ENCODE peak calls at places on chromosome 18, in four cellular contexts. J is upper lobe of left lung, N is uterus, B is adrenal gland. C is an unnamed sample.

GRCh38 chr18:50320719-50321118 is 33.2 kb upstream of the CXXC1 start:
- DNase-seq in J (no peak), N (no peak), B (no peak), C (no peak)

GRCh38 chr18:57427429-57428181 is 7.6 kb upstream of the ONECUT2 start:
- DNase-seq in B (no peak), J (no peak), N (no peak), C (no peak)

GRCh38 chr18:32530947-32531651 is 60.4 kb upstream of the GAREM1 start:
- DNase-seq in N (no peak), B (no peak), J (no peak), C (no peak)

GRCh38 chr18:79367989-79368388 is 27.7 kb upstream of the NFATC1 start:
- DNase-seq in J (no peak), N (no peak), B (peak; percentile 53), C (peak; percentile 48)

GRCh38 chr18:48036191-48036590 is 105.7 kb upstream of the SMAD2 start:
- DNase-seq in N (peak; percentile 16), J (peak; percentile 20), B (peak; percentile 65), C (peak; percentile 83)

GRCh38 chr18:61854578-61854977 is 38.2 kb downstream of the RNF152 start:
- DNase-seq in J (no peak), N (no peak), B (no peak), C (no peak)

GRCh38 chr18:32439802-32440201 is 30.9 kb downstream of the GAREM1 start:
- DNase-seq in N (no peak), J (no peak), B (no peak), C (no peak)

GRCh38 chr18:13268035-13268700 is 49.6 kb downstream of the LDLRAD4 start:
- DNase-seq in J (no peak), B (no peak), N (peak; percentile 47), C (peak; percentile 80)

GRCh38 chr18:907880-908512 is 3.3 kb downstream of the ADCYAP1 start:
- DNase-seq in N (no peak), B (no peak), J (no peak), C (no peak)

GRCh38 chr18:62957885-62958472 is 242.6 kb downstream of the PHLPP1 start:
- DNase-seq in N (no peak), B (no peak), J (peak; percentile 66), C (no peak)

GRCh38 chr18:21330122-21330701 is 88.2 kb downstream of the GREB1L start:
- DNase-seq in B (no peak), N (no peak), J (no peak), C (no peak)

GRCh38 chr18:66872277-66872676 is 268.4 kb upstream of the CDH19 start:
- DNase-seq in N (no peak), B (no peak), J (no peak), C (no peak)

GRCh38 chr18:8657873-8658521 is 47.4 kb upstream of the MTCL1 start:
- DNase-seq in B (no peak), N (no peak), J (no peak), C (no peak)

GRCh38 chr18:49666045-49666444 is 104.2 kb downstream of the LIPG start:
- DNase-seq in J (no peak), N (no peak), B (no peak), C (no peak)

GRCh38 chr18:45014047-45014501 is 333.4 kb downstream of the SETBP1 start:
- DNase-seq in N (peak; percentile 69), B (no peak), J (no peak), C (no peak)

GRCh38 chr18:27713037-27713726 is 463.7 kb downstream of the CDH2 start:
- DNase-seq in J (no peak), N (no peak), B (no peak), C (no peak)

GRCh38 chr18:9671214-9671613 is 36.9 kb upstream of the RAB31 start:
- DNase-seq in N (no peak), J (no peak), B (no peak), C (no peak)

GRCh38 chr18:76145968-76146367 is 349.1 kb downstream of the ZNF516 start:
- DNase-seq in N (no peak), J (no peak), B (no peak), C (no peak)

GRCh38 chr18:79422022-79422782 is 26.5 kb downstream of the NFATC1 start:
- DNase-seq in J (no peak), N (no peak), B (no peak), C (no peak)

GRCh38 chr18:61702007-61702406 is 190.8 kb downstream of the RNF152 start:
- DNase-seq in B (no peak), J (no peak), N (no peak), C (no peak)

GRCh38 chr18:58992301-58993231 is 127.9 kb downstream of the ZNF532 start:
- DNase-seq in N (no peak), J (no peak), B (no peak), C (no peak)

GRCh38 chr18:5294618-5295230 is 802 bp downstream of the ZBTB14 start:
- DNase-seq in B (peak; percentile 63), N (peak; percentile 47), J (peak; percentile 61), C (peak; percentile 84)

GRCh38 chr18:60599267-60599666 is 226.7 kb upstream of the MC4R start:
- DNase-seq in B (no peak), N (no peak), J (no peak), C (no peak)

GRCh38 chr18:13077473-13077872 is 86.3 kb downstream of the CEP192 start:
- DNase-seq in N (no peak), J (no peak), B (no peak), C (no peak)

GRCh38 chr18:61833387-61833786 is 59.4 kb downstream of the RNF152 start:
- DNase-seq in J (no peak), N (no peak), B (no peak), C (no peak)

GRCh38 chr18:59481436-59481835 is 122.4 kb upstream of the LMAN1 start:
- DNase-seq in N (no peak), B (no peak), J (no peak), C (no peak)

GRCh38 chr18:49669403-49669802 is 107.5 kb downstream of the LIPG start:
- DNase-seq in B (no peak), J (no peak), N (no peak), C (no peak)

GRCh38 chr18:51196116-51196810 is 1.2 kb downstream of the MEX3C start:
- DNase-seq in B (peak; percentile 49), J (peak; percentile 56), N (peak; percentile 43), C (peak; percentile 81)

GRCh38 chr18:58529714-58530354 is 99.1 kb downstream of the ALPK2 start:
- DNase-seq in J (peak; percentile 56), B (peak; percentile 46), N (no peak), C (no peak)

GRCh38 chr18:76710646-76711520 is 111.5 kb upstream of the ZNF236 start:
- DNase-seq in B (no peak), N (no peak), J (no peak), C (no peak)

GRCh38 chr18:31957728-31958127 is 14.8 kb upstream of the TRAPPC8 start:
- DNase-seq in B (no peak), J (no peak), N (no peak), C (no peak)

GRCh38 chr18:58639751-58640427 is 11.0 kb upstream of the ALPK2 start:
- DNase-seq in J (no peak), B (no peak), N (no peak), C (no peak)

GRCh38 chr18:25310045-25310444 is 41.9 kb downstream of the ZNF521 start:
- DNase-seq in N (no peak), J (no peak), B (no peak), C (no peak)

GRCh38 chr18:9188359-9189231 is 52.0 kb downstream of the ANKRD12 start:
- DNase-seq in N (no peak), B (no peak), J (no peak), C (no peak)

GRCh38 chr18:46264255-46264654 is 160.1 kb downstream of the HAUS1 start:
- DNase-seq in B (no peak), J (no peak), N (no peak), C (no peak)

GRCh38 chr18:48752928-48753327 is 197.8 kb downstream of the SMAD7 start:
- DNase-seq in J (no peak), N (no peak), B (no peak), C (no peak)

GRCh38 chr18:57051586-57052044 is 95.3 kb upstream of the BOD1L2 start:
- DNase-seq in B (no peak), N (no peak), J (no peak), C (no peak)

GRCh38 chr18:8816233-8816632 is 110.9 kb downstream of the MTCL1 start:
- DNase-seq in J (no peak), N (no peak), B (no peak), C (no peak)

DNA sequence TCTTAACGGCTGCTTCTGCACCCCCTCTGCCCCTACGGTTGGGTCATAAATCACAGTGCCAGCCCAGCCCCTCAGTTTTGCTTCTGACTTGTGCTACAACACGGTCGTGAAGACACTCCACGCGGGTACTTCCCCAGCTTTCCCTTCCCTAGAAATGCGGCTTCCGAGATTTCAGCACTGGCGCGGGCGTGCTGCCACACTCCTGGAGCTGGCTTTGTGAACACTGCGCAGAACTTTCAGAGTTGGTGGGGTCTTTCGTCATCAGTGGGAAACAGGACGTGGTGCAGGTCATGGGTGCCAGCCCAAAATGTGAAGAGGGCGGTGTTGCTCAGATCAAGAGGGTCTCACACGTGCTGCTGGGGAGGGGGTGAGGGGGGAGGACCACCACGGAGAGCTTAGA is 733.0 kb upstream of the SALL3 start:
- DNase-seq in N (no peak), B (no peak), J (no peak), C (no peak)
- TF ChIP-seq CTCF in N (no peak), B (no peak), J (no peak), C (no peak)

GRCh38 chr18:24049142-24049541 is 34.6 kb downstream of the TTC39C start:
- DNase-seq in N (no peak), B (no peak), J (no peak), C (no peak)
- TF ChIP-seq POLR2A in N (no peak), B (no peak), J (no peak), C (no peak)

DNA sequence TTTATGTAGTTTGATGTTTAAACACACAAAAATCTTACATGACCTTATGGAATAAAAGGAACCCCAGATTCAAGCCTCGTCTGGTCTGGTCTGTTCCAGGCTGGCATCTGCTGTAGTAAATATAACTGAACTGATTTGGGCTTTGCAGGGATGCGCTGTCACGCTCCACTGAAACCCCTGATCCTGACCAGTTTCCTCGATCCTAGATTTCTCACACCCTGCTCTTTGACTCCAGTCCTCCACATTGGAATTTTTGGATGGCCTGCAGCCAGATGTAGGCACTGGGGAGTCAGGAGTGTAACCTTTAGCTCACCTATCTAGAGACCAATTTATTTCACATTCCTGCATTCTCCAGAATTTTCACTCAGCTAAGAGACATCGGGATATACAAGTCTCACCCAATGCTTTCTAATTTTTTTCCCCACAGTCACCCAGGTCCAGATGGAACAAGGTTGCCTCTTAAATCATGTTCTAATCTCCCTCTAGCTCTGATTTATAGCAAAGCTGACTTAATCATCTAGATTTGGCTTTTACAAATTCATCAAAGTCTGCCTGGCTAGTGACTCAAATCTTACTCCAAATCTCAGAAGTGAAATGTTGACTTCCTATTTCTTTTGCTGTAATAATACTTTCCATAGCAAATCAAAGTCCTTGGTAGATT is 219.6 kb downstream of the CD226 start:
- DNase-seq in N (no peak), J (no peak), B (no peak), C (no peak)
- H3K4me1 ChIP-seq in N (no peaks in the 10 kb centered on the region), J (no peaks in the 10 kb centered on the region), B (no peaks in the 10 kb centered on the region), C (no peaks in the 10 kb centered on the region)

GRCh38 chr18:70464343-70465114 is 175.7 kb downstream of the SOCS6 start:
- DNase-seq in N (peak; percentile 44), J (peak; percentile 80), B (peak; percentile 66), C (peak; percentile 77)
- TF ChIP-seq CTCF in N (no peak), J (no peak), B (peak; percentile 29), C (no peak)

GRCh38 chr18:23992119-23992940 is 22.2 kb upstream of the TTC39C start:
- DNase-seq in B (peak; percentile 85), N (no peak), J (peak; percentile 72), C (no peak)
- TF ChIP-seq POLR2A in B (no peak), N (no peak), J (no peak), C (no peak)

GRCh38 chr18:3664563-3665178 is 214.7 kb downstream of the TGIF1 start:
- DNase-seq in J (peak; percentile 48), B (no peak), N (no peak), C (no peak)
- H3K4me1 ChIP-seq in J (peaks cover 7% of the 10 kb centered on the region), B (peaks cover 7% of the 10 kb centered on the region), N (no peaks in the 10 kb centered on the region), C (peaks cover 15% of the 10 kb centered on the region)

GRCh38 chr18:2978626-2979025 is 34.3 kb downstream of the LPIN2 start:
- DNase-seq in B (peak; percentile 87), N (no peak), J (peak; percentile 46), C (no peak)
- TF ChIP-seq CTCF in B (no peak), N (no peak), J (no peak), C (no peak)

C was measured in suprapubic skin.